ENCODE peak calls at places on chromosomes 16 and 17, in five cellular contexts. K is PC-3, D is MM.1S, U is H1, P is astrocyte. N is an unnamed sample.

GRCh38 chr17:82246365-82247174 is 17.7 kb downstream of the SLC16A3 start:
- DNase-seq in K (peak; percentile 94), D (no peak), U (no peak), P (peak; percentile 71), N (peak; percentile 49)

GRCh38 chr16:24151482-24151939 is 104.6 kb upstream of the CACNG3 start:
- DNase-seq in K (no peak), D (no peak), U (no peak), P (peak; percentile 78), N (no peak)

GRCh38 chr17:47797797-47798196 is 23.8 kb downstream of the OSBPL7 start:
- DNase-seq in K (no peak), D (peak; percentile 35), U (no peak), P (no peak), N (no peak)

GRCh38 chr16:49567940-49568339 is 194.3 kb downstream of the C16orf78 start:
- DNase-seq in K (no peak), D (no peak), U (no peak), P (no peak), N (no peak)

GRCh38 chr17:18018411-18018921 is 20.5 kb downstream of the ATPAF2 start:
- DNase-seq in K (no peak), D (no peak), U (no peak), P (no peak), N (no peak)

GRCh38 chr17:74199306-74200092 is 4.0 kb upstream of the RPL38 start:
- DNase-seq in K (peak; percentile 83), D (peak; percentile 52), U (no peak), P (no peak), N (no peak)

GRCh38 chr16:55100100-55100499 is 169.4 kb downstream of the IRX5 start:
- DNase-seq in K (no peak), D (no peak), U (no peak), P (no peak), N (no peak)

GRCh38 chr16:28196331-28196987 is 15.3 kb downstream of the XPO6 start:
- DNase-seq in K (no peak), D (no peak), U (no peak), P (no peak), N (peak; percentile 85)

GRCh38 chr17:348692-349425 is 3.7 kb downstream of the RPH3AL start:
- DNase-seq in K (no peak), D (no peak), U (no peak), P (no peak), N (no peak)

GRCh38 chr17:80798595-80799552 is 192.8 kb upstream of the CHMP6 start:
- DNase-seq in K (no peak), D (no peak), U (no peak), P (no peak), N (no peak)

GRCh38 chr17:44108440-44109311 is 14.8 kb downstream of the HDAC5 start:
- DNase-seq in K (no peak), D (no peak), U (no peak), P (peak; percentile 95), N (peak; percentile 98)

GRCh38 chr17:20315321-20315720 is 152.0 kb downstream of the LGALS9B start:
- DNase-seq in K (no peak), D (peak; percentile 34), U (no peak), P (no peak), N (no peak)

GRCh38 chr17:13337864-13338371 is 263.8 kb downstream of the HS3ST3A1 start:
- DNase-seq in K (peak; percentile 79), D (peak; percentile 49), U (no peak), P (peak; percentile 67), N (no peak)

GRCh38 chr16:8893426-8893825 is 11.3 kb downstream of the LITAFD start:
- DNase-seq in K (no peak), D (no peak), U (no peak), P (no peak), N (no peak)

GRCh38 chr17:77106874-77107358 is 33.9 kb upstream of the SEC14L1 start:
- DNase-seq in K (no peak), D (peak; percentile 78), U (no peak), P (no peak), N (no peak)

GRCh38 chr17:75315541-75316243 is 26.5 kb upstream of the SLC25A19 start:
- DNase-seq in K (no peak), D (no peak), U (no peak), P (peak; percentile 59), N (peak; percentile 81)
- H3K4me2 ChIP-seq in K (no peak overlapping the region), D (no peak overlapping the region), U (no peak overlapping the region), P (peak overlapping the region; percentile 14), N (no peak overlapping the region)

GRCh38 chr16:75241955-75242354 is 9.5 kb downstream of the BCAR1 start:
- DNase-seq in K (no peak), D (no peak), U (no peak), P (no peak), N (no peak)
- H3K27ac ChIP-seq in K (no peak overlapping the region), D (no peak overlapping the region), U (no peak overlapping the region), P (no peak overlapping the region), N (no peak overlapping the region)

GRCh38 chr17:34301986-34302385 is 16.4 kb downstream of the CCL11 start:
- DNase-seq in K (no peak), D (no peak), U (no peak), P (no peak), N (no peak)

GRCh38 chr17:34299017-34299416 is 13.5 kb downstream of the CCL11 start:
- DNase-seq in K (no peak), D (no peak), U (no peak), P (no peak), N (no peak)

GRCh38 chr17:34302626-34303025 is 16.6 kb upstream of the CCL8 start:
- DNase-seq in K (no peak), D (no peak), U (no peak), P (no peak), N (no peak)

GRCh38 chr17:34299918-34300600 is 14.5 kb downstream of the CCL11 start:
- DNase-seq in K (no peak), D (no peak), U (no peak), P (peak; percentile 86), N (peak; percentile 56)

GRCh38 chr17:34300652-34301390 is 15.3 kb downstream of the CCL11 start:
- DNase-seq in K (no peak), D (peak; percentile 79), U (no peak), P (peak; percentile 92), N (peak; percentile 49)
- H3K4me2 ChIP-seq in K (no peak overlapping the region), D (peak overlapping the region; percentile 55), U (no peak overlapping the region), P (peak overlapping the region; percentile 68), N (no peak overlapping the region)

GRCh38 chr17:29036584-29036983 is 6.4 kb upstream of the PIPOX start:
- DNase-seq in K (no peak), D (no peak), U (no peak), P (no peak), N (no peak)

GRCh38 chr17:29039764-29040598 is 3.0 kb upstream of the PIPOX start:
- DNase-seq in K (peak; percentile 2), D (no peak), U (no peak), P (peak; percentile 92), N (peak; percentile 73)

GRCh38 chr17:29038511-29039300 is 4.2 kb upstream of the PIPOX start:
- DNase-seq in K (no peak), D (no peak), U (no peak), P (peak; percentile 15), N (peak; percentile 44)

GRCh38 chr17:29041091-29041490 is 1.9 kb upstream of the PIPOX start:
- DNase-seq in K (no peak), D (no peak), U (no peak), P (no peak), N (peak; percentile 96)

GRCh38 chr17:29037739-29038465 is 5.0 kb upstream of the PIPOX start:
- DNase-seq in K (no peak), D (no peak), U (no peak), P (no peak), N (no peak)
- H3K27ac ChIP-seq in K (no peak overlapping the region), D (no peak overlapping the region), U (peak overlapping the region; percentile 41), P (no peak overlapping the region), N (no peak overlapping the region)

DNA sequence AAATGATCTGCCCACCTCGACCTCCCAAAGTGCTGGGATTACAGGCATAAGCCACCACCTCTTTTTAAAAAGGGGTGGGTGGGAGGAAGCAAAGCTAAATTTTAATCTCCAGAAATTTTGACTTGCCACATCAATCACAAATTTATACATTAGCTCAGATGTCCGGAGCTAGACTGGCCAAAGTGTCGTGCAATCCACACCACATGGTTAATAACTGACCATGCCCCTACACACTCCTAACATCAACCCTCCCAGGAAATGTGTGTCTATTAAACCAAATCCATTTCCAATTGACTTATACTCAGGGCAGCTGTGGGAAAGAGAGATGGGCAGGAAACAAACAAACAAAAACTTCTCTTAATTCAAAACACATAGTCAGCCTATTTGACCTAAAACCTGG is 29.9 kb downstream of the SMURF2 start:
- DNase-seq in K (no peak), D (no peak), U (no peak), P (no peak), N (no peak)
- H3K4me2 ChIP-seq in K (no peak overlapping the region), D (no peak overlapping the region), U (no peak overlapping the region), P (no peak overlapping the region), N (no peak overlapping the region)

GRCh38 chr17:61247438-61247837 is 152.2 kb upstream of the TBX2 start:
- DNase-seq in K (no peak), D (no peak), U (no peak), P (peak; percentile 95), N (no peak)
- H3K27ac ChIP-seq in K (no peak overlapping the region), D (no peak overlapping the region), U (no peak overlapping the region), P (no peak overlapping the region), N (no peak overlapping the region)

GRCh38 chr17:40344321-40345160 is 20.0 kb downstream of the GJD3 start:
- DNase-seq in K (no peak), D (no peak), U (no peak), P (no peak), N (no peak)
- H3K4me2 ChIP-seq in K (peak overlapping the region; percentile 70), D (no peak overlapping the region), U (peak overlapping the region; percentile 87), P (peak overlapping the region; percentile 95), N (peak overlapping the region; percentile 89)

GRCh38 chr17:52233632-52234031 is 75.1 kb upstream of the CA10 start:
- DNase-seq in K (no peak), D (no peak), U (no peak), P (no peak), N (no peak)
- H3K27ac ChIP-seq in K (no peak overlapping the region), D (no peak overlapping the region), U (no peak overlapping the region), P (no peak overlapping the region), N (no peak overlapping the region)

DNA sequence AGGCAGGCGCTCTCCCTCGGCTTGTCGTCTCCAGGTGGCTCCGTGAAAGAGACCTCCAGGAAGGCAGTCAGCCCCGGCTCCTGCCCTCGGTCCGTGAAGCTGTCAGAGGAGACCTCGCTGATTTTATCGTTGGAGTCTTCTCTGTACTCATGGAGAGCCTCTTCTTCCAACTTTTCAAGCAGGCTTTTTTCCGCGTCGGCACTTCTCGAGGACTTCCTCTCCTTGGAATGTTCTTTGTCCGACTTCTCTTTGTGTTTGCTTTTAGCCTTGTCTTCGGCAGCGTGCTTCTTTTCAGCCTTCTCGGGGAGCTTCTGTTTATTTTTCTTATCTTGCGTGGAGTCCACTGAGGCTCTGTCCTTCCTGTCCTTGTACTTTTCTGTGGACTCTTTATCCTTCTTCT is 65.0 kb downstream of the ZNF778 start:
- DNase-seq in K (no peak), D (no peak), U (no peak), P (no peak), N (no peak)
- H3K4me2 ChIP-seq in K (no peak overlapping the region), D (no peak overlapping the region), U (no peak overlapping the region), P (no peak overlapping the region), N (no peak overlapping the region)